ENCODE peak calls at places on chromosomes 4 and X, in five cellular contexts. J is CD8-positive, alpha-beta T cell; D is left lung; S is BE2C; U is right lobe of liver. W is an unnamed sample.

GRCh38 chr4:7945709-7946380 is 6.2 kb upstream of the AFAP1 start:
- DNase-seq in J (no peak), D (no peak), S (no peak), U (peak; percentile 3), W (no peak)

GRCh38 chr4:143382539-143382938 is 45.9 kb downstream of the GAB1 start:
- DNase-seq in J (no peak), D (no peak), S (no peak), U (no peak), W (no peak)

GRCh38 chr4:121593760-121594159 is 103.0 kb downstream of the ANXA5 start:
- DNase-seq in J (no peak), D (no peak), S (no peak), U (no peak), W (no peak)

GRCh38 chrX:120260369-120260768 is 9.8 kb downstream of the ZBTB33 start:
- DNase-seq in J (no peak), D (no peak), S (no peak), U (no peak), W (no peak)

GRCh38 chrX:100404851-100405250 is 5.2 kb downstream of the PCDH19 start:
- DNase-seq in J (no peak), D (no peak), S (no peak), U (no peak), W (no peak)

GRCh38 chrX:123155327-123155726 is 28.8 kb upstream of the GRIA3 start:
- DNase-seq in J (no peak), D (no peak), S (no peak), U (no peak), W (no peak)

GRCh38 chrX:82230013-82230412 is 1028.1 kb downstream of the SH3BGRL start:
- DNase-seq in J (no peak), D (no peak), S (no peak), U (no peak), W (no peak)

GRCh38 chr4:141713185-141713584 is 76.8 kb downstream of the IL15 start:
- DNase-seq in J (no peak), D (no peak), S (no peak), U (no peak), W (no peak)

GRCh38 chrX:54043696-54044125 is 562 bp downstream of the PHF8 start:
- DNase-seq in J (peak; percentile 26), D (peak; percentile 50), S (no peak), U (no peak), W (no peak)

GRCh38 chr4:41750624-41751324 is 2.2 kb upstream of the PHOX2B start:
- DNase-seq in J (no peak), D (no peak), S (peak; percentile 67), U (no peak), W (no peak)

GRCh38 chrX:41322821-41323603 is 10.9 kb upstream of the DDX3X start:
- DNase-seq in J (no peak), D (no peak), S (no peak), U (no peak), W (no peak)

GRCh38 chr4:8270912-8271815 is 1.6 kb downstream of the HTRA3 start:
- DNase-seq in J (no peak), D (no peak), S (no peak), U (no peak), W (no peak)

GRCh38 chr4:140250989-140251552 is 97.1 kb upstream of the MAML3 start:
- DNase-seq in J (no peak), D (peak; percentile 36), S (no peak), U (no peak), W (no peak)

GRCh38 chrX:131288738-131289511 is at the start of gene IGSF1:
- DNase-seq in J (no peak), D (peak; percentile 34), S (peak; percentile 31), U (peak; percentile 57), W (no peak)

GRCh38 chr4:128770807-128771206 is 38.7 kb upstream of the JADE1 start:
- DNase-seq in J (no peak), D (no peak), S (no peak), U (no peak), W (no peak)

GRCh38 chr4:97645437-97645836 is 497.8 kb downstream of the STPG2 start:
- DNase-seq in J (no peak), D (no peak), S (no peak), U (no peak), W (no peak)

GRCh38 chr4:15805583-15806517 is 27.7 kb downstream of the CD38 start:
- DNase-seq in J (peak; percentile 16), D (no peak), S (peak; percentile 45), U (no peak), W (peak; percentile 12)

GRCh38 chr4:336893-337142 is 796 bp upstream of the ZNF141 start:
- DNase-seq in J (no peak), D (no peak), S (no peak), U (peak; percentile 62), W (no peak)

GRCh38 chr4:1337376-1337831 is 9.6 kb upstream of the UVSSA start:
- DNase-seq in J (peak; percentile 26), D (no peak), S (no peak), U (peak; percentile 39), W (peak; percentile 35)

GRCh38 chrX:136030357-136031225 is 45.4 kb downstream of the SLC9A6 start:
- DNase-seq in J (no peak), D (no peak), S (no peak), U (no peak), W (no peak)

GRCh38 chrX:65866146-65866545 is 173.7 kb downstream of the VSIG4 start:
- DNase-seq in J (peak; percentile 1), D (no peak), S (no peak), U (no peak), W (peak; percentile 2)

GRCh38 chr4:182449186-182449880 is 206.1 kb downstream of the TENM3 start:
- DNase-seq in J (no peak), D (no peak), S (no peak), U (no peak), W (no peak)

GRCh38 chr4:184899261-184900134 is 73.7 kb upstream of the ACSL1 start:
- DNase-seq in J (no peak), D (peak; percentile 80), S (no peak), U (peak; percentile 93), W (no peak)

GRCh38 chrX:50211510-50211909 is 6.9 kb downstream of the CCNB3 start:
- DNase-seq in J (no peak), D (no peak), S (peak; percentile 23), U (no peak), W (no peak)

GRCh38 chr4:184416913-184417734 is 57.2 kb downstream of the IRF2 start:
- DNase-seq in J (no peak), D (no peak), S (no peak), U (no peak), W (peak; percentile 30)

GRCh38 chrX:48631376-48632090 is 34.2 kb downstream of the WDR13 start:
- DNase-seq in J (peak; percentile 37), D (peak; percentile 82), S (peak; percentile 82), U (no peak), W (peak; percentile 58)

DNA sequence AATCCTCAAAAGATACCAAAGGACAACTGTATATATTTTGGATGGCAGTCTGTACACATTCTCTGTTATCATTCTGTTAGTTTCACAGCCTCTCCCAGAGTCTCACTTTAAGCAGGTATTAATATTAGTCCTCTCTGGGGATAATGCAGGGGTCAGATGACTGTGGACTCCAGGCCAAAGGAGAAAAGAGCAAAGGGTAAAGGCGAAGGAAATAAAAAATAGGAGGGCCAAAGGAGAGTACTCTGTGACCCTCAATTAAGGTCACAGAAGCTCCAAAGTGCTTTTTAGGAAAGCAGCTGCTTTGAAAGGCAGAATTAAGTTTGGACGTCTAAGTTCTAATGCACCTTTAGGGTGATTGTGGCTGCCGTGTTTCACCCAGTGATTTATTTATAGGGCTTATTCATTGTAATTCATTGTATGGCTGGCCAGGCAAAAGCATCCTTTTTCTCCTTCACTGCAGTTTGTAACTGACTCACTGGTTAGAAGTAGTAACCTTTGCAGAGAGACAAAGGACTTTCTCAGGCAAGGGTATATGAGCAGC is 7.8 kb downstream of the MSMO1 start:
- DNase-seq in J (no peak), D (no peak), S (no peak), U (no peak), W (no peak)
- H3K4me1 ChIP-seq in J (no peaks in the 10 kb centered on the region), D (no peaks in the 10 kb centered on the region), S (no peaks in the 10 kb centered on the region), U (no peaks in the 10 kb centered on the region), W (no peaks in the 10 kb centered on the region)

GRCh38 chr4:26891054-26891453 is 30.4 kb downstream of the STIM2 start:
- DNase-seq in J (no peak), D (no peak), S (no peak), U (no peak), W (no peak)

GRCh38 chr4:26885912-26886274 is 25.3 kb downstream of the STIM2 start:
- DNase-seq in J (no peak), D (no peak), S (no peak), U (no peak), W (peak; percentile 31)

GRCh38 chr4:26887143-26887542 is 26.5 kb downstream of the STIM2 start:
- DNase-seq in J (no peak), D (no peak), S (no peak), U (no peak), W (no peak)

GRCh38 chr4:26884486-26884988 is 23.9 kb downstream of the STIM2 start:
- DNase-seq in J (no peak), D (no peak), S (no peak), U (no peak), W (no peak)

DNA sequence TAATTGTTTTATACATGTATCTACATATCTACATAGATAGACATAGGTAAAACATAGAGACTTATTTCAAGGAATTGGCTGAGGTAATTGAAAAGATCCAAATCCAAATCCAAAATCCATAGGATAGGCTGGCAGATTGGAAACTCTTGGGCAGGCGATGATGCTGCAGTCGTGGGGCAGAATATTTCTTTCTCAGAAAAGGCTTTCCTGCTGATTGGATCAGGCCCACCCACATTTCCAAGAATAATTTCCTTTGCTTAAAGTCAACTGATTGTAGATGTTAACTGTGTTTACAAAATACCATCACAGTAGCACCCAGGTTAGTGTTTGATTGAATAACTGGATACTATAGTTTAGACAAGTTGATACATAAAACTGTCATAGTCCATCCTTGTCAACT is 27.2 kb downstream of the STIM2 start:
- DNase-seq in J (no peak), D (no peak), S (no peak), U (no peak), W (no peak)
- H3K4me1 ChIP-seq in J (peaks cover 55% of the 10 kb centered on the region), D (no peaks in the 10 kb centered on the region), S (no peaks in the 10 kb centered on the region), U (no peaks in the 10 kb centered on the region), W (peaks cover 26% of the 10 kb centered on the region)

DNA sequence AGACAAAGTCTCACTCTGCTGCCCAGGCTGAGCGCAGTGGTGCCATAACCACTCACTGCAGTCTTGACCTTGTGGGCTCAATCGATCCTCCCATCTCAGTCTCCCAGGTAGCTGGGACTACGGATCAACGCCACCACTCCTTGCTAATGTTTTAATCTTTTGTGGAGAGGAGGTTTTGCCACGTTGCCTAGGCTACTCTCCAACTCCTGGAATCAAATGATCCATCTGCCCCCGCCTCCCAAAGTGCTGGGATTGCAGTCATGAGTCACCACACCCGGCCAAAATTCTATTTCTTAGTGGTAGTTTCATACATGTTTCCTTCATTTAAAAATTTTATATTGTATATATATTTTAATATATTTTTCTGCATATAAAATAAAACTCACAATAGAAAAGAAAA is 125.8 kb upstream of the CLNK start:
- DNase-seq in J (no peak), D (no peak), S (no peak), U (no peak), W (no peak)
- H3K4me1 ChIP-seq in J (no peaks in the 10 kb centered on the region), D (no peaks in the 10 kb centered on the region), S (no peaks in the 10 kb centered on the region), U (no peaks in the 10 kb centered on the region), W (no peaks in the 10 kb centered on the region)

GRCh38 chrX:2708601-2709200 is 17.6 kb downstream of the CD99 start:
- DNase-seq in J (no peak), D (no peak), S (no peak), U (no peak), W (no peak)

GRCh38 chrX:2710496-2710895 is 19.4 kb downstream of the CD99 start:
- DNase-seq in J (no peak), D (peak; percentile 7), S (no peak), U (no peak), W (peak; percentile 39)

GRCh38 chrX:2708016-2708415 is 16.9 kb downstream of the CD99 start:
- DNase-seq in J (no peak), D (no peak), S (no peak), U (no peak), W (no peak)

GRCh38 chrX:2711441-2711840 is 20.3 kb downstream of the CD99 start:
- DNase-seq in J (no peak), D (no peak), S (no peak), U (no peak), W (no peak)

GRCh38 chrX:2710041-2710471 is 19.0 kb downstream of the CD99 start:
- DNase-seq in J (no peak), D (no peak), S (no peak), U (no peak), W (no peak)
- H3K4me1 ChIP-seq in J (peaks cover 65% of the 10 kb centered on the region), D (peaks cover 22% of the 10 kb centered on the region), S (no peaks in the 10 kb centered on the region), U (no peaks in the 10 kb centered on the region), W (peaks cover 45% of the 10 kb centered on the region)